ENCODE peak calls at places on chromosomes 6 and 20, in four cellular contexts. One of them, this sample, is unnamed.
A peak's percentile ranks its signal among the peaks of the same experiment; 100 is the strongest.

GRCh38 chr6:40583694-40584093 is 3.5 kb downstream of the LRFN2 start:
- DNase-seq in dermis blood vessel endothelial cell: no peak
- DNase-seq in globus pallidus: no peak
- DNase-seq in cerebellar cortex: no peak
- DNase-seq in this sample: no peak

GRCh38 chr6:41698350-41698781 is 37.0 kb downstream of the TFEB start:
- DNase-seq in dermis blood vessel endothelial cell: peak; percentile 78
- DNase-seq in cerebellar cortex: no peak
- DNase-seq in globus pallidus: peak; percentile 47
- DNase-seq in this sample: no peak

GRCh38 chr6:139433647-139434419 is 59.4 kb upstream of the CITED2 start:
- DNase-seq in dermis blood vessel endothelial cell: peak; percentile 44
- DNase-seq in cerebellar cortex: no peak
- DNase-seq in globus pallidus: no peak
- DNase-seq in this sample: no peak

GRCh38 chr6:18122128-18123093 is at the start of gene NHLRC1:
- DNase-seq in cerebellar cortex: peak; percentile 83
- DNase-seq in dermis blood vessel endothelial cell: peak; percentile 96
- DNase-seq in globus pallidus: peak; percentile 87
- DNase-seq in this sample: peak; percentile 93

GRCh38 chr6:35178932-35179832 is 34.6 kb upstream of the SCUBE3 start:
- DNase-seq in globus pallidus: no peak
- DNase-seq in cerebellar cortex: peak; percentile 12
- DNase-seq in dermis blood vessel endothelial cell: no peak
- DNase-seq in this sample: no peak

GRCh38 chr20:37522258-37523011 is 1.4 kb downstream of the NNAT start:
- DNase-seq in cerebellar cortex: peak; percentile 62
- DNase-seq in dermis blood vessel endothelial cell: no peak
- DNase-seq in globus pallidus: no peak
- DNase-seq in this sample: no peak

GRCh38 chr6:165245287-165245686 is 64.1 kb downstream of the C6orf118 start:
- DNase-seq in dermis blood vessel endothelial cell: peak; percentile 48
- DNase-seq in cerebellar cortex: peak; percentile 67
- DNase-seq in globus pallidus: peak; percentile 57
- DNase-seq in this sample: no peak

GRCh38 chr6:110628330-110628729 is 151.9 kb upstream of the SLC22A16 start:
- DNase-seq in dermis blood vessel endothelial cell: no peak
- DNase-seq in globus pallidus: no peak
- DNase-seq in cerebellar cortex: no peak
- DNase-seq in this sample: no peak

GRCh38 chr20:46324960-46325703 is 16.8 kb upstream of the CDH22 start:
- DNase-seq in cerebellar cortex: peak; percentile 66
- DNase-seq in globus pallidus: no peak
- DNase-seq in dermis blood vessel endothelial cell: peak; percentile 63
- DNase-seq in this sample: no peak

GRCh38 chr6:52389626-52390360 is 27.8 kb downstream of the PAQR8 start:
- DNase-seq in dermis blood vessel endothelial cell: peak; percentile 82
- DNase-seq in globus pallidus: no peak
- DNase-seq in cerebellar cortex: peak; percentile 86
- DNase-seq in this sample: no peak

GRCh38 chr6:43301081-43301870 is 3.2 kb downstream of the SLC22A7 start:
- DNase-seq in dermis blood vessel endothelial cell: no peak
- DNase-seq in cerebellar cortex: no peak
- DNase-seq in globus pallidus: no peak
- DNase-seq in this sample: peak; percentile 79

GRCh38 chr6:161407581-161407980 is 133.7 kb upstream of the AGPAT4 start:
- DNase-seq in dermis blood vessel endothelial cell: no peak
- DNase-seq in globus pallidus: no peak
- DNase-seq in cerebellar cortex: no peak
- DNase-seq in this sample: no peak

GRCh38 chr6:73779943-73780342 is 83.9 kb downstream of the CD109 start:
- DNase-seq in globus pallidus: no peak
- DNase-seq in dermis blood vessel endothelial cell: no peak
- DNase-seq in cerebellar cortex: no peak
- DNase-seq in this sample: no peak

GRCh38 chr6:131290955-131291354 is 155.7 kb downstream of the AKAP7 start:
- DNase-seq in cerebellar cortex: no peak
- DNase-seq in globus pallidus: no peak
- DNase-seq in dermis blood vessel endothelial cell: no peak
- DNase-seq in this sample: no peak

GRCh38 chr20:32111763-32112162 is 2.2 kb downstream of the TM9SF4 start:
- DNase-seq in cerebellar cortex: no peak
- DNase-seq in globus pallidus: no peak
- DNase-seq in dermis blood vessel endothelial cell: no peak
- DNase-seq in this sample: no peak

GRCh38 chr6:42375007-42375635 is 76.6 kb downstream of the TRERF1 start:
- DNase-seq in globus pallidus: no peak
- DNase-seq in dermis blood vessel endothelial cell: no peak
- DNase-seq in cerebellar cortex: peak; percentile 57
- DNase-seq in this sample: no peak

GRCh38 chr20:22180244-22180643 is 404.1 kb downstream of the FOXA2 start:
- DNase-seq in cerebellar cortex: no peak
- DNase-seq in globus pallidus: no peak
- DNase-seq in dermis blood vessel endothelial cell: no peak
- DNase-seq in this sample: no peak

GRCh38 chr6:2843138-2843740 is 1.6 kb upstream of the SERPINB1 start:
- DNase-seq in dermis blood vessel endothelial cell: no peak
- DNase-seq in cerebellar cortex: no peak
- DNase-seq in globus pallidus: no peak
- DNase-seq in this sample: no peak

GRCh38 chr6:130132286-130132701 is 90.5 kb downstream of the SAMD3 start:
- DNase-seq in globus pallidus: no peak
- DNase-seq in dermis blood vessel endothelial cell: no peak
- DNase-seq in cerebellar cortex: no peak
- DNase-seq in this sample: no peak

GRCh38 chr6:136831873-136832562 is 9.6 kb downstream of the PEX7 start:
- DNase-seq in dermis blood vessel endothelial cell: no peak
- DNase-seq in globus pallidus: no peak
- DNase-seq in cerebellar cortex: no peak
- DNase-seq in this sample: no peak

GRCh38 chr6:104784884-104785283 is 74.8 kb downstream of the HACE1 start:
- DNase-seq in dermis blood vessel endothelial cell: peak; percentile 72
- DNase-seq in cerebellar cortex: no peak
- DNase-seq in globus pallidus: no peak
- DNase-seq in this sample: no peak

GRCh38 chr6:139801571-139802321 is 427.3 kb upstream of the CITED2 start:
- DNase-seq in globus pallidus: no peak
- DNase-seq in dermis blood vessel endothelial cell: peak; percentile 25
- DNase-seq in cerebellar cortex: no peak
- DNase-seq in this sample: no peak

GRCh38 chr6:13643125-13643524 is 28.0 kb downstream of the NOL7 start:
- DNase-seq in globus pallidus: no peak
- DNase-seq in cerebellar cortex: no peak
- DNase-seq in dermis blood vessel endothelial cell: no peak
- DNase-seq in this sample: no peak

This sample was measured in osteocyte.